ENCODE peak calls at places on chromosomes 6 and 20, in ten cellular contexts. Q, A, C, T, D, B, H, J, L and W are unnamed samples.

GRCh38 chr6:144379356-144379755 is 94.2 kb downstream of the UTRN start:
- DNase-seq in L (no peak), Q (peak), B (no peak), C (no peak), J (no peak), D (no peak), A (peak), H (no peak), T (no peak), W (peak)

GRCh38 chr20:32332614-32333013 is 25.5 kb upstream of the ASXL1 start:
- DNase-seq in Q (peak), L (no peak), C (no peak), T (no peak), H (no peak), B (no peak), A (no peak), J (no peak), D (no peak), W (peak)

GRCh38 chr6:15431762-15432495 is 186.1 kb downstream of the JARID2 start:
- DNase-seq in Q (peak), T (no peak), L (no peak), B (peak), H (no peak), J (no peak), D (no peak), C (no peak), A (no peak), W (peak)

GRCh38 chr6:7461416-7461815 is 71.8 kb downstream of the RIOK1 start:
- DNase-seq in Q (peak), L (no peak), B (no peak), T (no peak), C (no peak), A (no peak), J (no peak), D (no peak), H (no peak), W (peak)

GRCh38 chr6:35967059-35967769 is 46.3 kb upstream of the SRPK1 start:
- DNase-seq in C (no peak), D (no peak), Q (no peak), L (no peak), H (no peak), A (no peak), J (no peak), T (no peak), B (no peak), W (no peak)

GRCh38 chr20:57174737-57175136 is 91.7 kb downstream of the BMP7 start:
- DNase-seq in A (no peak), T (no peak), H (no peak), B (no peak), Q (no peak), D (no peak), C (no peak), L (no peak), J (no peak), W (no peak)

GRCh38 chr6:55011034-55011433 is 163.3 kb upstream of the HCRTR2 start:
- DNase-seq in L (no peak), B (no peak), D (no peak), J (no peak), Q (no peak), H (no peak), A (peak), C (no peak), T (no peak), W (no peak)

GRCh38 chr6:132205946-132206345 is 195.3 kb downstream of the MOXD1 start:
- DNase-seq in A (no peak), H (no peak), J (no peak), T (no peak), D (no peak), C (no peak), L (no peak), B (no peak), Q (peak), W (peak)